ENCODE peak calls at places on chromosomes 1 and 21, in eight cellular contexts. One of them, this sample, is unnamed.

GRCh38 chr1:43540653-43541071 is 10.0 kb downstream of the PTPRF start:
- DNase-seq in esophagus muscularis mucosa: no peak
- DNase-seq in CD8-positive, alpha-beta T cell: no peak
- DNase-seq in AG04449: no peak
- DNase-seq in astrocyte of the cerebellum: peak
- DNase-seq in HFF-Myc: no peak
- DNase-seq in sigmoid colon: no peak
- DNase-seq in PC-9: no peak
- DNase-seq in this sample: no peak

GRCh38 chr1:50595874-50596273 is 172.6 kb upstream of the DMRTA2 start:
- DNase-seq in esophagus muscularis mucosa: no peak
- DNase-seq in PC-9: no peak
- DNase-seq in CD8-positive, alpha-beta T cell: no peak
- DNase-seq in sigmoid colon: no peak
- DNase-seq in HFF-Myc: no peak
- DNase-seq in astrocyte of the cerebellum: no peak
- DNase-seq in AG04449: no peak
- DNase-seq in this sample: no peak

GRCh38 chr1:9239622-9240401 is 5.2 kb downstream of the H6PD start:
- DNase-seq in esophagus muscularis mucosa: peak
- DNase-seq in PC-9: no peak
- DNase-seq in AG04449: no peak
- DNase-seq in astrocyte of the cerebellum: no peak
- DNase-seq in sigmoid colon: peak
- DNase-seq in HFF-Myc: peak
- DNase-seq in CD8-positive, alpha-beta T cell: peak
- DNase-seq in this sample: no peak

GRCh38 chr1:59699227-59699847 is 115.4 kb upstream of the HOOK1 start:
- DNase-seq in AG04449: no peak
- DNase-seq in CD8-positive, alpha-beta T cell: no peak
- DNase-seq in esophagus muscularis mucosa: no peak
- DNase-seq in sigmoid colon: no peak
- DNase-seq in PC-9: no peak
- DNase-seq in astrocyte of the cerebellum: peak
- DNase-seq in HFF-Myc: no peak
- DNase-seq in this sample: peak

GRCh38 chr21:14875704-14876364 is 189.0 kb downstream of the NRIP1 start:
- DNase-seq in AG04449: no peak
- DNase-seq in HFF-Myc: no peak
- DNase-seq in sigmoid colon: no peak
- DNase-seq in PC-9: no peak
- DNase-seq in astrocyte of the cerebellum: no peak
- DNase-seq in esophagus muscularis mucosa: no peak
- DNase-seq in CD8-positive, alpha-beta T cell: no peak
- DNase-seq in this sample: peak

GRCh38 chr1:109239580-109240068 is 9.7 kb upstream of the CELSR2 start:
- DNase-seq in astrocyte of the cerebellum: no peak
- DNase-seq in CD8-positive, alpha-beta T cell: no peak
- DNase-seq in sigmoid colon: peak
- DNase-seq in esophagus muscularis mucosa: peak
- DNase-seq in PC-9: peak
- DNase-seq in HFF-Myc: no peak
- DNase-seq in AG04449: no peak
- DNase-seq in this sample: no peak

GRCh38 chr1:12113433-12114339 is 50.6 kb downstream of the TNFRSF8 start:
- DNase-seq in esophagus muscularis mucosa: no peak
- DNase-seq in HFF-Myc: no peak
- DNase-seq in sigmoid colon: no peak
- DNase-seq in astrocyte of the cerebellum: no peak
- DNase-seq in AG04449: no peak
- DNase-seq in CD8-positive, alpha-beta T cell: no peak
- DNase-seq in PC-9: no peak
- DNase-seq in this sample: no peak

GRCh38 chr1:94715311-94715710 is 104.8 kb upstream of the SLC44A3 start:
- DNase-seq in sigmoid colon: no peak
- DNase-seq in astrocyte of the cerebellum: no peak
- DNase-seq in CD8-positive, alpha-beta T cell: no peak
- DNase-seq in HFF-Myc: no peak
- DNase-seq in esophagus muscularis mucosa: peak
- DNase-seq in AG04449: no peak
- DNase-seq in PC-9: no peak
- DNase-seq in this sample: no peak

GRCh38 chr1:215875712-215876111 is 308.6 kb downstream of the KCTD3 start:
- DNase-seq in AG04449: no peak
- DNase-seq in esophagus muscularis mucosa: no peak
- DNase-seq in CD8-positive, alpha-beta T cell: no peak
- DNase-seq in HFF-Myc: no peak
- DNase-seq in astrocyte of the cerebellum: no peak
- DNase-seq in PC-9: no peak
- DNase-seq in sigmoid colon: no peak
- DNase-seq in this sample: no peak

GRCh38 chr1:169630006-169630405 is at the start of gene SELP:
- DNase-seq in sigmoid colon: no peak
- DNase-seq in esophagus muscularis mucosa: no peak
- DNase-seq in CD8-positive, alpha-beta T cell: no peak
- DNase-seq in AG04449: no peak
- DNase-seq in HFF-Myc: no peak
- DNase-seq in astrocyte of the cerebellum: no peak
- DNase-seq in PC-9: no peak
- DNase-seq in this sample: no peak

GRCh38 chr1:54980046-54980527 is 341 bp upstream of the TMEM61 start:
- DNase-seq in HFF-Myc: no peak
- DNase-seq in esophagus muscularis mucosa: no peak
- DNase-seq in AG04449: no peak
- DNase-seq in CD8-positive, alpha-beta T cell: no peak
- DNase-seq in PC-9: no peak
- DNase-seq in astrocyte of the cerebellum: no peak
- DNase-seq in sigmoid colon: no peak
- DNase-seq in this sample: no peak
- H3K4me3 ChIP-seq in HFF-Myc: peak
- H3K4me3 ChIP-seq in esophagus muscularis mucosa: peak
- H3K4me3 ChIP-seq in AG04449: peak
- H3K4me3 ChIP-seq in CD8-positive, alpha-beta T cell: no peak
- H3K4me3 ChIP-seq in PC-9: peak
- H3K4me3 ChIP-seq in astrocyte of the cerebellum: peak
- H3K4me3 ChIP-seq in sigmoid colon: peak
- H3K4me3 ChIP-seq in this sample: peak

GRCh38 chr1:207401578-207401977 is 52.5 kb upstream of the CR2 start:
- DNase-seq in esophagus muscularis mucosa: no peak
- DNase-seq in HFF-Myc: no peak
- DNase-seq in sigmoid colon: no peak
- DNase-seq in astrocyte of the cerebellum: no peak
- DNase-seq in CD8-positive, alpha-beta T cell: no peak
- DNase-seq in AG04449: no peak
- DNase-seq in PC-9: no peak
- DNase-seq in this sample: no peak
- TF ChIP-seq CTCF in esophagus muscularis mucosa: no peak
- TF ChIP-seq CTCF in HFF-Myc: no peak
- TF ChIP-seq CTCF in sigmoid colon: no peak
- TF ChIP-seq CTCF in astrocyte of the cerebellum: no peak
- TF ChIP-seq CTCF in CD8-positive, alpha-beta T cell: no peak
- TF ChIP-seq CTCF in AG04449: no peak
- TF ChIP-seq CTCF in PC-9: no peak
- TF ChIP-seq CTCF in this sample: no peak

DNA sequence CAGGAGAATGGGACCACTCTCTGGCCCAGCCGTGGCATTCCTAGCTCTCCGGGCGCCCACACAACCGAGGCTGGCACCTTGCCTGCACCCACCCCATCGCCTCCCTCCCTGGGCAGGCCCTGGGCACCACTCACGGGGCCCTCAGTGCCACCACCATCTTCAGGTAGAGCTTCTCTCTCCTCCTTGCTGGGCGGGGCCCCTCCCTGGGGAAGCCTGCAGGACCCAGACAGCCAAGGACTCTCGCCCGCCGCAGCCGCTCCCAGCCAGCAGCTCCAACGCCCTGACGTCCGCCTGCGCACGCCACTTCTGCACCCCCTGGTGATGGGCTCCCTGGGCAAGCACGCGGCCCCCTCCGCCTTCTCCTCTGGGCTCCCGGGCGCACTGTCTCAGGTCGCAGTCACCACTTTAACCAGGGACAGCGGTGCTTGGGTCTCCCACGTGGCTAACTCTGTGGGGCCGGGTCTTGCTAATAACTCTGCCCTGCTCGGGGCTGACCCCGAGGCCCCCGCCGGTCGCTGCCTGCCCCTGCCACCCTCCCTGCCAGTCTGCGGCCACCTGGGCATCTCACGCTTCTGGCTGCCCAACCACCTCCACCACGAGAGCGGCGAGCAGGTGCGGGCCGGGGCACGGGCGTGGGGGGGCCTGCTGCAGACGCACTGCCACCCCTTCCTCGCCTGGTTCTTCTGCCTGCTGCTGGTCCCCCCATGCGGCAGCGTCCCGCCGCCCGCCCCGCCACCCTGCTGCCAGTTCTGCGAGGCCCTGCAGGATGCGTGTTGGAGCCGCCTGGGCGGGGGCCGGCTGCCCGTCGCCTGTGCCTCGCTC is 51.3 kb downstream of the COL18A1 start:
- DNase-seq in sigmoid colon: peak
- DNase-seq in astrocyte of the cerebellum: no peak
- DNase-seq in esophagus muscularis mucosa: no peak
- DNase-seq in AG04449: no peak
- DNase-seq in HFF-Myc: no peak
- DNase-seq in CD8-positive, alpha-beta T cell: no peak
- DNase-seq in PC-9: no peak
- DNase-seq in this sample: no peak
- H3K4me3 ChIP-seq in sigmoid colon: peak
- H3K4me3 ChIP-seq in astrocyte of the cerebellum: peak
- H3K4me3 ChIP-seq in esophagus muscularis mucosa: peak
- H3K4me3 ChIP-seq in AG04449: no peak
- H3K4me3 ChIP-seq in HFF-Myc: no peak
- H3K4me3 ChIP-seq in CD8-positive, alpha-beta T cell: no peak
- H3K4me3 ChIP-seq in PC-9: no peak
- H3K4me3 ChIP-seq in this sample: no peak

DNA sequence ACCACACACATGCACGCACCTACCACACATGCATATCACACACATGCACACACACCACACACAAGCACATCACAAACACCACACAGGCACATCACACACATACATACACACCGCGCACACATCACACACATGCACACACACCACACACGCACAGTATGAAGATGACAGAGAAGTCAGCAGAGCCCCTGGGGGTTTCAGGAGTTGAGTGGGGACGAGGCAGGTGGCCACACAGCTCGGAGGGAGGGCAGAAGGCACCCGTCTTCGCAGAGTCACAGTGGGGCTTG is 9.7 kb downstream of the PDE9A start:
- DNase-seq in AG04449: no peak
- DNase-seq in HFF-Myc: no peak
- DNase-seq in astrocyte of the cerebellum: no peak
- DNase-seq in esophagus muscularis mucosa: no peak
- DNase-seq in CD8-positive, alpha-beta T cell: no peak
- DNase-seq in PC-9: no peak
- DNase-seq in sigmoid colon: no peak
- DNase-seq in this sample: no peak
- TF ChIP-seq CTCF in AG04449: no peak
- TF ChIP-seq CTCF in HFF-Myc: no peak
- TF ChIP-seq CTCF in astrocyte of the cerebellum: no peak
- TF ChIP-seq CTCF in esophagus muscularis mucosa: no peak
- TF ChIP-seq CTCF in CD8-positive, alpha-beta T cell: no peak
- TF ChIP-seq CTCF in PC-9: no peak
- TF ChIP-seq CTCF in sigmoid colon: no peak
- TF ChIP-seq CTCF in this sample: no peak

DNA sequence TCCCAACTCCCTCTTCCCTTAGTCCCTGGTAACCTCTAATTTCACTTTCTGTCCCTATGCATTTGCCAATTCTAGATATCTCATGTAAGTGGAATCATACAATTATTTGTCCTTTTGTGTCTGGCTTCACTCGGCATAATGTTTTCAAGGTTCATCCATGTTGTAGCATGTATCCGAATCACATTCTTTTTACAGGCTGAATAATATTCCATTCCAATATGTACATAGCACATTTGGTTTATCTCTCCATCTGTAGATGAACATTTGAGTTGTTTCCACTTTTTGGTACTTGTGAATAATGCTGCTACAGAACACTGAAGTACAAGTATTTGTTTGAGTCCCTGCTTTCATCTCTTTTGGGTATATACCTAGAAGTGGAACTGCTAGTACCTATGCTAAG is 857 bp upstream of the LYPLAL1 start:
- DNase-seq in astrocyte of the cerebellum: no peak
- DNase-seq in HFF-Myc: no peak
- DNase-seq in esophagus muscularis mucosa: no peak
- DNase-seq in sigmoid colon: no peak
- DNase-seq in AG04449: no peak
- DNase-seq in CD8-positive, alpha-beta T cell: no peak
- DNase-seq in PC-9: no peak
- DNase-seq in this sample: no peak
- H3K4me3 ChIP-seq in astrocyte of the cerebellum: no peak
- H3K4me3 ChIP-seq in HFF-Myc: no peak
- H3K4me3 ChIP-seq in esophagus muscularis mucosa: peak
- H3K4me3 ChIP-seq in sigmoid colon: no peak
- H3K4me3 ChIP-seq in AG04449: no peak
- H3K4me3 ChIP-seq in CD8-positive, alpha-beta T cell: no peak
- H3K4me3 ChIP-seq in PC-9: peak
- H3K4me3 ChIP-seq in this sample: no peak

DNA sequence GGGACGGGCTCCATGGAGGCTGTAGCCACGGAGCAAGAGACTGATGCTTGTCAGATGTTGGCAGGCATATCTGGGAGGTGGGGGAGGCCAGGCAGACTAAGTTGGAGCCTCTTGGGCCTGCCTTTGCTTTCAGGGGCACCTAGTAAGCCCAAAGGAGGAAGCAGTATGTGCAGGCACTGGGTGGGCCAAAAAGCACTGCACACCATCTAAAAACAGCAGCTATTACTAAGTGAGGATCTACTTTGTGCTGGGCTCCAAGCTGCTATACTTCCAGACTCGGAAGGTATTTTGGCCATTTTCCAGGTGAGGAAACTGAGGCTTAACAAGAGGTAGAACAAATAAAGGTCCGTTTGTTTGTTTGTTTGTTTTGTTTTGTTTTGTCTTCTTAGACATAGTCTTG is 67.0 kb downstream of the EPHB2 start:
- DNase-seq in esophagus muscularis mucosa: no peak
- DNase-seq in AG04449: no peak
- DNase-seq in PC-9: no peak
- DNase-seq in sigmoid colon: no peak
- DNase-seq in HFF-Myc: no peak
- DNase-seq in CD8-positive, alpha-beta T cell: no peak
- DNase-seq in astrocyte of the cerebellum: no peak
- DNase-seq in this sample: no peak
- TF ChIP-seq CTCF in esophagus muscularis mucosa: no peak
- TF ChIP-seq CTCF in AG04449: no peak
- TF ChIP-seq CTCF in PC-9: no peak
- TF ChIP-seq CTCF in sigmoid colon: no peak
- TF ChIP-seq CTCF in HFF-Myc: no peak
- TF ChIP-seq CTCF in CD8-positive, alpha-beta T cell: no peak
- TF ChIP-seq CTCF in astrocyte of the cerebellum: no peak
- TF ChIP-seq CTCF in this sample: no peak